ENCODE peak calls at places on chromosome 7, in seven cellular contexts. J is kidney, Q is ovary, Z is fibroblast of lung, X is bronchial epithelial cell, U is AG09309, O is A549. N is an unnamed sample.

GRCh38 chr7:56083150-56083785 is 9.5 kb downstream of the PHKG1 start:
- DNase-seq in J (peak), Q (peak), Z (no peak), X (no peak), U (no peak), O (no peak), N (peak)

GRCh38 chr7:100157334-100158228 is 942 bp downstream of the TRAPPC14 start:
- DNase-seq in J (no peak), Q (no peak), Z (peak), X (peak), U (no peak), O (peak), N (peak)

GRCh38 chr7:116433246-116433645 is 66.3 kb upstream of the CAV2 start:
- DNase-seq in J (no peak), Q (no peak), Z (peak), X (no peak), U (no peak), O (no peak), N (no peak)

GRCh38 chr7:123492485-123492884 is 41.9 kb downstream of the IQUB start:
- DNase-seq in J (no peak), Q (no peak), Z (no peak), X (peak), U (no peak), O (peak), N (no peak)

GRCh38 chr7:22269963-22270362 is 87.0 kb downstream of the RAPGEF5 start:
- DNase-seq in J (no peak), Q (no peak), Z (no peak), X (no peak), U (no peak), O (no peak), N (no peak)

GRCh38 chr7:90842430-90842788 is 246.3 kb downstream of the CDK14 start:
- DNase-seq in J (no peak), Q (no peak), Z (no peak), X (no peak), U (no peak), O (no peak), N (no peak)

GRCh38 chr7:93117852-93118530 is at the start of gene SAMD9:
- DNase-seq in J (no peak), Q (peak), Z (peak), X (peak), U (peak), O (peak), N (peak)

GRCh38 chr7:105032553-105033214 is 18.7 kb downstream of the KMT2E start:
- DNase-seq in J (no peak), Q (no peak), Z (no peak), X (no peak), U (no peak), O (no peak), N (no peak)

GRCh38 chr7:90563286-90563685 is 32.8 kb upstream of the CDK14 start:
- DNase-seq in J (no peak), Q (no peak), Z (no peak), X (no peak), U (peak), O (no peak), N (peak)

GRCh38 chr7:86926732-86927131 is 132.7 kb downstream of the ELAPOR2 start:
- DNase-seq in J (no peak), Q (no peak), Z (peak), X (peak), U (peak), O (peak), N (peak)

GRCh38 chr7:3210531-3210930 is 90.5 kb upstream of the SDK1 start:
- DNase-seq in J (no peak), Q (no peak), Z (no peak), X (no peak), U (no peak), O (no peak), N (no peak)

GRCh38 chr7:121450631-121451030 is 54.5 kb upstream of the FAM3C start:
- DNase-seq in J (no peak), Q (no peak), Z (no peak), X (no peak), U (no peak), O (no peak), N (no peak)

GRCh38 chr7:28609608-28610007 is 197.3 kb downstream of the CREB5 start:
- DNase-seq in J (no peak), Q (no peak), Z (no peak), X (no peak), U (no peak), O (no peak), N (no peak)

GRCh38 chr7:95394370-95394769 is 1.8 kb downstream of the PON3 start:
- DNase-seq in J (no peak), Q (no peak), Z (no peak), X (no peak), U (no peak), O (no peak), N (no peak)
- TF ChIP-seq CTCF in J (no peak), Q (no peak), Z (no peak), X (no peak), U (no peak), O (no peak), N (no peak)

GRCh38 chr7:18572885-18573284 is 77.3 kb downstream of the HDAC9 start:
- DNase-seq in J (no peak), Q (no peak), Z (no peak), X (no peak), U (no peak), O (no peak), N (no peak)
- H3K4me3 ChIP-seq in J (no peak), Q (no peak), Z (no peak), X (no peak), U (no peak), O (no peak), N (no peak)

GRCh38 chr7:114422478-114423217 is 8.0 kb downstream of the FOXP2 start:
- DNase-seq in J (no peak), Q (no peak), Z (no peak), X (peak), U (no peak), O (no peak), N (no peak)
- TF ChIP-seq CTCF in J (no peak), Q (no peak), Z (peak), X (peak), U (peak), O (no peak), N (peak)

GRCh38 chr7:44322631-44323363 is 2.6 kb downstream of the CAMK2B start:
- DNase-seq in J (peak), Q (no peak), Z (no peak), X (no peak), U (no peak), O (no peak), N (no peak)

GRCh38 chr7:44324204-44325126 is 929 bp downstream of the CAMK2B start:
- DNase-seq in J (no peak), Q (no peak), Z (no peak), X (no peak), U (no peak), O (no peak), N (no peak)

GRCh38 chr7:44325181-44325671 is at the start of gene CAMK2B:
- DNase-seq in J (peak), Q (no peak), Z (no peak), X (no peak), U (no peak), O (no peak), N (no peak)

GRCh38 chr7:44321796-44322195 is 3.6 kb downstream of the CAMK2B start:
- DNase-seq in J (no peak), Q (no peak), Z (no peak), X (no peak), U (no peak), O (no peak), N (no peak)

GRCh38 chr7:44323381-44324203 is 1.8 kb downstream of the CAMK2B start:
- DNase-seq in J (no peak), Q (no peak), Z (no peak), X (no peak), U (no peak), O (no peak), N (no peak)
- H3K4me3 ChIP-seq in J (no peak), Q (no peak), Z (no peak), X (no peak), U (no peak), O (no peak), N (no peak)

DNA sequence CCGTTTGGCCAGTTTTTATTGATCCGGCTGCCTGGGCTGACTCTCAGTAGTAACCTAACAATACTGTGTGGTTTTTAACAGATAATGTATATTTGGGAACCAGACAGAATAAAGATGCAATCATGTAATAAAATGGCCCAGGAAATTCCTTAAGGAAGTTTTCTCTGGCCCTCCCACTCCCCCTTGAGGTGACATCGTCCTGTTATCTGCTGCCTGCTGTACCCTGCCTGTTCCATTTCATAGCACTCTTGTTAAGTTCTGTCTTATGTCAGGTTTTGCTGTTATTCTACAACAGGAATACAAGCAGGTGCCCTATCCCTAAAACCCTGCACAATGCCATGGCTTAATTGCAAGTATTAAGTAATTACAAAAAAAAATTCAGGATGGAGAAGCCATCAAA is 12.5 kb downstream of the ITGB8 start:
- DNase-seq in J (no peak), Q (no peak), Z (no peak), X (no peak), U (no peak), O (peak), N (no peak)
- TF ChIP-seq CTCF in J (peak), Q (no peak), Z (peak), X (no peak), U (no peak), O (no peak), N (peak)